ENCODE peak calls at places on chromosomes 7 and 10, in six cellular contexts. One of them, this sample, is unnamed.

GRCh38 chr7:1054438-1055083 is 10.2 kb downstream of the GPR146 start:
- DNase-seq in dorsolateral prefrontal cortex: peak; percentile 63
- DNase-seq in brain microvascular endothelial cell: no peak
- DNase-seq in right atrium auricular region: no peak
- DNase-seq in cardiac muscle cell: no peak
- DNase-seq in left ventricle myocardium inferior: peak; percentile 44
- DNase-seq in this sample: no peak

GRCh38 chr7:101164071-101164840 is 1.1 kb downstream of the VGF start:
- DNase-seq in dorsolateral prefrontal cortex: no peak
- DNase-seq in brain microvascular endothelial cell: no peak
- DNase-seq in right atrium auricular region: no peak
- DNase-seq in cardiac muscle cell: peak; percentile 87
- DNase-seq in left ventricle myocardium inferior: no peak
- DNase-seq in this sample: no peak

GRCh38 chr7:79893991-79894390 is 240.6 kb upstream of the GNAI1 start:
- DNase-seq in dorsolateral prefrontal cortex: no peak
- DNase-seq in brain microvascular endothelial cell: no peak
- DNase-seq in right atrium auricular region: no peak
- DNase-seq in cardiac muscle cell: no peak
- DNase-seq in left ventricle myocardium inferior: no peak
- DNase-seq in this sample: no peak

GRCh38 chr7:155763721-155764431 is 48.4 kb downstream of the SHH start:
- DNase-seq in dorsolateral prefrontal cortex: no peak
- DNase-seq in brain microvascular endothelial cell: peak; percentile 84
- DNase-seq in right atrium auricular region: no peak
- DNase-seq in cardiac muscle cell: no peak
- DNase-seq in left ventricle myocardium inferior: no peak
- DNase-seq in this sample: peak; percentile 56

GRCh38 chr10:123637326-123637880 is 28.8 kb upstream of the GPR26 start:
- DNase-seq in dorsolateral prefrontal cortex: no peak
- DNase-seq in brain microvascular endothelial cell: no peak
- DNase-seq in right atrium auricular region: peak; percentile 40
- DNase-seq in cardiac muscle cell: no peak
- DNase-seq in left ventricle myocardium inferior: no peak
- DNase-seq in this sample: no peak

GRCh38 chr10:112230325-112230988 is 46.9 kb upstream of the GPAM start:
- DNase-seq in dorsolateral prefrontal cortex: no peak
- DNase-seq in brain microvascular endothelial cell: no peak
- DNase-seq in right atrium auricular region: no peak
- DNase-seq in cardiac muscle cell: no peak
- DNase-seq in left ventricle myocardium inferior: no peak
- DNase-seq in this sample: no peak

GRCh38 chr10:33046792-33047191 is 88.8 kb upstream of the ITGB1 start:
- DNase-seq in dorsolateral prefrontal cortex: no peak
- DNase-seq in brain microvascular endothelial cell: no peak
- DNase-seq in right atrium auricular region: no peak
- DNase-seq in cardiac muscle cell: no peak
- DNase-seq in left ventricle myocardium inferior: no peak
- DNase-seq in this sample: no peak

GRCh38 chr10:94097656-94098055 is 103.9 kb downstream of the PLCE1 start:
- DNase-seq in dorsolateral prefrontal cortex: no peak
- DNase-seq in brain microvascular endothelial cell: peak; percentile 33
- DNase-seq in right atrium auricular region: no peak
- DNase-seq in cardiac muscle cell: no peak
- DNase-seq in left ventricle myocardium inferior: no peak
- DNase-seq in this sample: no peak

GRCh38 chr10:71963756-71964668 is at the start of gene CHST3:
- DNase-seq in dorsolateral prefrontal cortex: peak; percentile 77
- DNase-seq in brain microvascular endothelial cell: no peak
- DNase-seq in right atrium auricular region: no peak
- DNase-seq in cardiac muscle cell: peak; percentile 77
- DNase-seq in left ventricle myocardium inferior: peak; percentile 86
- DNase-seq in this sample: no peak

GRCh38 chr10:8102708-8103401 is 48.4 kb downstream of the GATA3 start:
- DNase-seq in dorsolateral prefrontal cortex: no peak
- DNase-seq in brain microvascular endothelial cell: no peak
- DNase-seq in right atrium auricular region: no peak
- DNase-seq in cardiac muscle cell: no peak
- DNase-seq in left ventricle myocardium inferior: no peak
- DNase-seq in this sample: no peak

GRCh38 chr7:115260381-115260780 is 338.5 kb downstream of the MDFIC start:
- DNase-seq in dorsolateral prefrontal cortex: no peak
- DNase-seq in brain microvascular endothelial cell: no peak
- DNase-seq in right atrium auricular region: no peak
- DNase-seq in cardiac muscle cell: no peak
- DNase-seq in left ventricle myocardium inferior: no peak
- DNase-seq in this sample: no peak

GRCh38 chr10:101291254-101292193 is 62.3 kb upstream of the LBX1 start:
- DNase-seq in dorsolateral prefrontal cortex: peak; percentile 60
- DNase-seq in brain microvascular endothelial cell: peak; percentile 12
- DNase-seq in right atrium auricular region: no peak
- DNase-seq in cardiac muscle cell: peak; percentile 92
- DNase-seq in left ventricle myocardium inferior: peak; percentile 63
- DNase-seq in this sample: peak; percentile 37

GRCh38 chr10:58857251-58857650 is 319.2 kb upstream of the PHYHIPL start:
- DNase-seq in dorsolateral prefrontal cortex: no peak
- DNase-seq in brain microvascular endothelial cell: no peak
- DNase-seq in right atrium auricular region: no peak
- DNase-seq in cardiac muscle cell: no peak
- DNase-seq in left ventricle myocardium inferior: no peak
- DNase-seq in this sample: no peak

DNA sequence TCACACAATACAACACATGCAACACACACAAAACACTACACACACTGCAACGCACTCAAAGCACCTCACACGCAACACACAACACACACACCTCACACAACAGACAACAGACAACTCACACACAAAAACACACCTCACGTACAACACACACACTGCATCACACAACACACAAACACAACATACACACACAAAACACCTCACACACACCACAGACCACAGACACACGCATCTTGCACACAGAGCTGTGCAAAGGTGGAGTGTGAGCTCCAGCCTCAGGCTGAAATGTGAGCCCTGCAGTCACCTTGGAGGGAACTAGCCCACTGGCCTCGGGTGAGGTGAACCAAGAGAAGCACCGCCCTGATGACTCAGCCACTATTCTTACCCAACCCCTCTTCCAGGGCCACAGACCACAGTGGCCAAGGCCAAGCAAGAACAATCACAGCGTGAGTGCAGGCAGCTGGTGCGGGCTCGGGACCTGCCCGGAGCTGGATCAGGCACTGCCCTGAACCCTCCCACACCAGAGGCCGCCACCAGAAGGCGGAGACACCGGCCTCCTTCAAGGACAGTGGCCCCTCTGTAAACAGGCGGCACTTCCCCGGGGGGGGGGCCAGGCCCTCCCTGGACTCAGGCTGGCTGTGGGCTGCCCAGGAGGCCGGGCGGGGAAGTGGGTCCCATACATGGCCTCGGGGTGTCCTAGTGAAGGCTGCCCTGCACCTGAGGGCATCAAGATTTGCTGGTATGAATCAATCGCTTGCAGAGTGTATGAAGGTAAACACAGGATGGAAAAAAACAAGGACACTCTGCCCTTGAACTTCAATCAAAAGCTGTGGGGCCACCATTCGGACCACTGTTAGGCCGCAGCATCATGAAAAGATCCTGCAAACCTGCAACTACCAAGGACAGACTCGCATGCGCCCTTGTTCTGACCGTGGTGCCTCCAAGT is 106.7 kb downstream of the TNS3 start:
- DNase-seq in dorsolateral prefrontal cortex: peak; percentile 32
- DNase-seq in brain microvascular endothelial cell: peak; percentile 94
- DNase-seq in right atrium auricular region: peak; percentile 94
- DNase-seq in cardiac muscle cell: peak; percentile 51
- DNase-seq in left ventricle myocardium inferior: peak; percentile 84
- DNase-seq in this sample: no peak
- TF ChIP-seq CTCF in dorsolateral prefrontal cortex: no peak
- TF ChIP-seq CTCF in brain microvascular endothelial cell: peak; percentile 41
- TF ChIP-seq CTCF in right atrium auricular region: peak; percentile 52
- TF ChIP-seq CTCF in cardiac muscle cell: peak; percentile 19
- TF ChIP-seq CTCF in left ventricle myocardium inferior: peak; percentile 48
- TF ChIP-seq CTCF in this sample: no peak

DNA sequence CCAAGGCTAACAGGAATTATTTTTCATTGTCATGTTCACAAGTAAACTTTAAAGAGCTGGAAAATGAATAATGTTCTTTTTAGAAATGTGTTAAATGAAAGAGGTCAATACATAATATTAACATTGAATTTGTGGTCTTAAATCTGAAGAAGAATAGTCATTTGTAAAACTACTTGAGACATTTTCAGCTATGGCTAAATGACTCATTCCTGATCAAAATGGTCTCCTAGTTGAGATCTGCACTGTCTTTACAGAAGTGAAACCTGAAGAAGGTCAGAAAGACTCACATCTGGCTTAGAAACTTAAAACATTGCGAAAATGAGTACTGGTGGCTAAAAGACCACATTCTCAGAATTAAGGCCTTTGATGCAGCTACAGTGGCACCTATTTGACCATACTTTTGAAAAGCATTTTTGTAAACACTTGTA is 5.9 kb downstream of the PIK3CG start:
- DNase-seq in dorsolateral prefrontal cortex: no peak
- DNase-seq in brain microvascular endothelial cell: no peak
- DNase-seq in right atrium auricular region: no peak
- DNase-seq in cardiac muscle cell: no peak
- DNase-seq in left ventricle myocardium inferior: no peak
- DNase-seq in this sample: no peak
- H3K27ac ChIP-seq in dorsolateral prefrontal cortex: no peak overlapping the region
- H3K27ac ChIP-seq in brain microvascular endothelial cell: no peak overlapping the region
- H3K27ac ChIP-seq in right atrium auricular region: no peak overlapping the region
- H3K27ac ChIP-seq in cardiac muscle cell: no peak overlapping the region
- H3K27ac ChIP-seq in left ventricle myocardium inferior: no peak overlapping the region
- H3K27ac ChIP-seq in this sample: no peak overlapping the region

GRCh38 chr7:74604326-74605020 is 53.0 kb upstream of the GTF2I start:
- DNase-seq in dorsolateral prefrontal cortex: no peak
- DNase-seq in brain microvascular endothelial cell: no peak
- DNase-seq in right atrium auricular region: no peak
- DNase-seq in cardiac muscle cell: no peak
- DNase-seq in left ventricle myocardium inferior: peak; percentile 36
- DNase-seq in this sample: no peak
- TF ChIP-seq CTCF in dorsolateral prefrontal cortex: no peak
- TF ChIP-seq CTCF in brain microvascular endothelial cell: no peak
- TF ChIP-seq CTCF in right atrium auricular region: no peak
- TF ChIP-seq CTCF in cardiac muscle cell: no peak
- TF ChIP-seq CTCF in left ventricle myocardium inferior: no peak
- TF ChIP-seq CTCF in this sample: no peak

DNA sequence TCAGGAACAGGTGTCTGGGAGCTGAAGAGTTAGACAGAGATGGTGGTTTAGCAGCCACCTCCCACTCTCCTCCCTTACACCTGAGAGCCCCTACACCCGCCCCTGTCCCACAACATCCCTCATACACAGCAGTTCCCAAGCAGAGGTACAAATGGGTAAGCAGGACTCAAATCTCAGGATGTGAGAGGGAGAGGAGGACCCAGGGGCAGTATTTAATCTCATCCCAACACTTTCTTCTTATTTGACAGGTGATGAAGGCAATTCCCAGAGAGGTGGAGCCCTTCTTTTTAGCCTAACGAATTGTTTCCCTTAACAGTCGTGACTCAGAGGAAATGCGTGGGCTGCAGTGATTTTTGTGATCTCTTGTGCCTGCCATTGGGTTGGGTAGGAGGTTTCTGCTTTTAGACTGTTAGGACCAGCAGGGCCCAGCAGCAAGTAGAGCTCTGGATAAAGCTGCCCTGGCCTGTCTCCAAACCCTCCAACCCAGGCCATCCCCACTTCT is 191.3 kb downstream of the HECW1 start:
- DNase-seq in dorsolateral prefrontal cortex: peak; percentile 43
- DNase-seq in brain microvascular endothelial cell: peak; percentile 4
- DNase-seq in right atrium auricular region: no peak
- DNase-seq in cardiac muscle cell: no peak
- DNase-seq in left ventricle myocardium inferior: no peak
- DNase-seq in this sample: no peak
- H3K27ac ChIP-seq in dorsolateral prefrontal cortex: peak overlapping the region; percentile 12
- H3K27ac ChIP-seq in brain microvascular endothelial cell: no peak overlapping the region
- H3K27ac ChIP-seq in right atrium auricular region: no peak overlapping the region
- H3K27ac ChIP-seq in cardiac muscle cell: no peak overlapping the region
- H3K27ac ChIP-seq in left ventricle myocardium inferior: no peak overlapping the region
- H3K27ac ChIP-seq in this sample: no peak overlapping the region

GRCh38 chr10:86261933-86262665 is 104.5 kb downstream of the GRID1 start:
- DNase-seq in dorsolateral prefrontal cortex: no peak
- DNase-seq in brain microvascular endothelial cell: no peak
- DNase-seq in right atrium auricular region: no peak
- DNase-seq in cardiac muscle cell: no peak
- DNase-seq in left ventricle myocardium inferior: no peak
- DNase-seq in this sample: no peak
- TF ChIP-seq CTCF in dorsolateral prefrontal cortex: peak; percentile 33
- TF ChIP-seq CTCF in brain microvascular endothelial cell: no peak
- TF ChIP-seq CTCF in right atrium auricular region: no peak
- TF ChIP-seq CTCF in cardiac muscle cell: no peak
- TF ChIP-seq CTCF in left ventricle myocardium inferior: peak; percentile 41
- TF ChIP-seq CTCF in this sample: no peak

DNA sequence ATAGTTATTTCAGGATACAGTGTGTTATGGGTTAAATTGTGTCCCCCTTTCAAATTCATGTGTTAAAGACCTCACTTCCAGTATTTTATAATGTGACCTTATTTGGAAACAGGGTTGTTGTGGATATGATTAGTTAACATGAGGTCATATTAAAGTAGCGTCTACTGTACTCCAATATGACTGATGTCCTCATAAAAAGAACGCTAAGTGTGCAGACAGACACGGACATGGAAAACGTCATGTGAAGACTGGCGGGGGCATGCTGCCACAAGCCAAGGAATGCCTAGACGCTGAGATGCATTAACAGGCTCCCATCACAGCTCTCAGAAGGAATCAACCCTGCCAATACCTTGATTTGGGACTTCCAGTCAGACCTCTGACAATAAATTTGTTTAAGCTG is 1.5 kb upstream of the WDR37 start:
- DNase-seq in dorsolateral prefrontal cortex: no peak
- DNase-seq in brain microvascular endothelial cell: no peak
- DNase-seq in right atrium auricular region: no peak
- DNase-seq in cardiac muscle cell: no peak
- DNase-seq in left ventricle myocardium inferior: no peak
- DNase-seq in this sample: no peak
- H3K27ac ChIP-seq in dorsolateral prefrontal cortex: peak overlapping the region; percentile 94
- H3K27ac ChIP-seq in brain microvascular endothelial cell: peak overlapping the region; percentile 100
- H3K27ac ChIP-seq in right atrium auricular region: peak overlapping the region; percentile 96
- H3K27ac ChIP-seq in cardiac muscle cell: no peak overlapping the region
- H3K27ac ChIP-seq in left ventricle myocardium inferior: peak overlapping the region; percentile 99
- H3K27ac ChIP-seq in this sample: no peak overlapping the region

GRCh38 chr10:11533328-11533781 is 78.1 kb downstream of the USP6NL start:
- DNase-seq in dorsolateral prefrontal cortex: no peak
- DNase-seq in brain microvascular endothelial cell: no peak
- DNase-seq in right atrium auricular region: no peak
- DNase-seq in cardiac muscle cell: no peak
- DNase-seq in left ventricle myocardium inferior: no peak
- DNase-seq in this sample: no peak
- TF ChIP-seq CTCF in dorsolateral prefrontal cortex: no peak
- TF ChIP-seq CTCF in brain microvascular endothelial cell: peak; percentile 73
- TF ChIP-seq CTCF in right atrium auricular region: peak; percentile 42
- TF ChIP-seq CTCF in cardiac muscle cell: peak; percentile 45
- TF ChIP-seq CTCF in left ventricle myocardium inferior: peak; percentile 36
- TF ChIP-seq CTCF in this sample: no peak

DNA sequence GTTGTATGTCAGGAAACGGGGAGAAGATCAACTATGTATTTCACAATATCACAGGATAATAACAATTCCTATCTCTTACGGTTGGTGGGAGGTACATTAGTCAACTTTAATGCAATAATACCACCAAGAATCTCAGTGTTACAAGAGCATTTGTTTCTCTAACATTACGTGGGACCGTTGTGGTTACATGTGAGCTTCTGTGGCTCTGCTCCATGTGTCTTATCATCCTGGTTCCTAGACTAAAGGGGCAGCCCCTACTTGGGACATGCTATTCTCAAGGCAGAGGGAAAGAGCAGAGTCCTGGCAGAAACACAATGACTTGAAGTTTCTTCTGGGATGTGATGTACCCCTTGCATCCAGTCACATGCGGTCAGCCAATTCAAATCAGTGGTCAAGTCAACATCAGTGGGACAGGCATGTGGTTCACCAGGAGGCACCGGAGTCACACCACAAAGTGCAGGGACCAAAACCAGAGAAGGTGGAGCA is 2.5 kb upstream of the ZNF22 start:
- DNase-seq in dorsolateral prefrontal cortex: no peak
- DNase-seq in brain microvascular endothelial cell: peak; percentile 33
- DNase-seq in right atrium auricular region: no peak
- DNase-seq in cardiac muscle cell: no peak
- DNase-seq in left ventricle myocardium inferior: no peak
- DNase-seq in this sample: no peak
- H3K27ac ChIP-seq in dorsolateral prefrontal cortex: no peak overlapping the region
- H3K27ac ChIP-seq in brain microvascular endothelial cell: no peak overlapping the region
- H3K27ac ChIP-seq in right atrium auricular region: peak overlapping the region; percentile 92
- H3K27ac ChIP-seq in cardiac muscle cell: no peak overlapping the region
- H3K27ac ChIP-seq in left ventricle myocardium inferior: peak overlapping the region; percentile 97
- H3K27ac ChIP-seq in this sample: no peak overlapping the region

This sample was measured in CD8-positive, alpha-beta T cell.